ENCODE peak calls at places on chromosomes 13 and 19, in ten cellular contexts. X is tibial artery, V is transverse colon, D is mammary epithelial cell, T is SJSA1, F is HCT116, C is esophagus muscularis mucosa, Z is Peyer's patch, E is heart right ventricle, Q is right cardiac atrium. H is an unnamed sample.

GRCh38 chr19:48752511-48753365 is at the start of gene FUT1:
- DNase-seq in F (peak; percentile 89), V (peak; percentile 76), Z (peak; percentile 80), E (peak; percentile 78), D (peak; percentile 97), Q (peak; percentile 91), X (no peak), C (no peak), T (no peak), H (peak; percentile 47)

GRCh38 chr13:50080158-50080855 is 65.1 kb downstream of the KCNRG start:
- DNase-seq in E (no peak), C (no peak), F (no peak), X (peak; percentile 65), V (peak; percentile 30), D (peak; percentile 50), Q (peak; percentile 37), T (peak; percentile 66), Z (peak; percentile 59), H (peak; percentile 63)

GRCh38 chr13:73220966-73221720 is 162.3 kb downstream of the KLF5 start:
- DNase-seq in Q (no peak), F (no peak), V (peak; percentile 39), Z (peak; percentile 77), X (no peak), C (no peak), D (peak; percentile 48), T (no peak), E (no peak), H (no peak)

GRCh38 chr19:40590464-40591265 is 10.5 kb upstream of the LTBP4 start:
- DNase-seq in V (no peak), D (no peak), E (no peak), T (no peak), C (no peak), F (no peak), Q (peak; percentile 34), X (no peak), Z (no peak), H (no peak)

GRCh38 chr13:110541526-110541920 is 20.0 kb downstream of the RAB20 start:
- DNase-seq in F (no peak), C (no peak), Q (peak; percentile 47), X (no peak), T (no peak), E (no peak), D (no peak), V (no peak), Z (no peak), H (peak; percentile 46)

GRCh38 chr13:73194310-73194709 is 135.5 kb downstream of the KLF5 start:
- DNase-seq in Z (peak; percentile 61), Q (no peak), F (no peak), E (no peak), T (no peak), C (no peak), V (peak; percentile 46), D (no peak), X (no peak), H (no peak)

GRCh38 chr13:113729329-113730019 is 29.6 kb upstream of the TMEM255B start:
- DNase-seq in C (no peak), D (peak; percentile 14), V (no peak), Z (no peak), T (no peak), X (no peak), F (no peak), Q (peak; percentile 71), E (no peak), H (no peak)

GRCh38 chr13:105587786-105588185 is 947.7 kb downstream of the EFNB2 start:
- DNase-seq in D (peak; percentile 84), Z (no peak), Q (no peak), C (no peak), X (no peak), T (no peak), E (no peak), F (peak; percentile 66), V (no peak), H (no peak)

GRCh38 chr19:48631254-48631653 is 5.9 kb downstream of the DBP start:
- DNase-seq in Z (no peak), X (no peak), D (no peak), Q (no peak), F (no peak), E (no peak), V (no peak), C (no peak), T (no peak), H (no peak)

GRCh38 chr13:74114202-74114601 is 20.0 kb downstream of the KLF12 start:
- DNase-seq in E (no peak), F (no peak), C (no peak), Z (no peak), V (no peak), Q (no peak), T (peak; percentile 57), X (no peak), D (peak; percentile 9), H (no peak)

GRCh38 chr13:103976371-103976770 is 910.2 kb upstream of the SLC10A2 start:
- DNase-seq in X (no peak), V (no peak), T (no peak), Z (no peak), D (no peak), C (no peak), Q (no peak), F (no peak), E (no peak), H (no peak)

GRCh38 chr13:87536499-87536898 is 134.7 kb upstream of the SLITRK5 start:
- DNase-seq in T (no peak), F (no peak), C (no peak), Z (no peak), V (no peak), X (no peak), D (no peak), E (no peak), Q (no peak), H (no peak)

GRCh38 chr19:4575267-4575793 is 15.8 kb upstream of the SEMA6B start:
- DNase-seq in C (no peak), Z (no peak), Q (peak; percentile 83), E (peak; percentile 70), F (no peak), X (no peak), T (peak; percentile 95), D (peak; percentile 69), V (no peak), H (peak; percentile 49)

GRCh38 chr19:11581740-11582139 is 4.3 kb upstream of the ACP5 start:
- DNase-seq in T (no peak), V (peak; percentile 25), D (no peak), F (no peak), C (no peak), Q (no peak), E (no peak), X (no peak), Z (peak; percentile 86), H (no peak)

GRCh38 chr13:51814825-51815650 is 11.1 kb upstream of the DHRS12 start:
- DNase-seq in C (no peak), E (no peak), Z (peak; percentile 91), D (peak; percentile 67), V (peak; percentile 83), T (peak; percentile 76), X (no peak), Q (peak; percentile 78), F (peak; percentile 60), H (peak; percentile 72)

GRCh38 chr19:16442386-16443276 is 29.1 kb downstream of the EPS15L1 start:
- DNase-seq in D (no peak), E (peak; percentile 57), C (no peak), F (no peak), Z (peak; percentile 65), Q (peak; percentile 85), V (peak; percentile 81), X (no peak), T (no peak), H (no peak)
- H3K27ac ChIP-seq in D (no peak overlapping the region), E (peak overlapping the region; percentile 55), C (peak overlapping the region; percentile 65), F (no peak overlapping the region), Z (peak overlapping the region; percentile 82), Q (peak overlapping the region; percentile 31), V (peak overlapping the region; percentile 73), X (no peak overlapping the region), T (no peak overlapping the region), H (peak overlapping the region; percentile 84)

GRCh38 chr19:19459707-19460251 is 54.3 kb downstream of the GATAD2A start:
- DNase-seq in X (no peak), T (peak; percentile 22), D (no peak), Q (peak; percentile 76), V (peak; percentile 54), Z (peak; percentile 91), F (no peak), E (no peak), C (no peak), H (no peak)
- H3K4me1 ChIP-seq in X (peaks cover 63% of the 10 kb centered on the region), T (peaks cover 28% of the 10 kb centered on the region), D (peaks cover 54% of the 10 kb centered on the region), Q (peaks cover 44% of the 10 kb centered on the region), V (peaks cover 53% of the 10 kb centered on the region), Z (peaks cover 57% of the 10 kb centered on the region), F (peaks cover 17% of the 10 kb centered on the region), E (peaks cover 72% of the 10 kb centered on the region), C (peaks cover 80% of the 10 kb centered on the region), H (peaks cover 51% of the 10 kb centered on the region)

GRCh38 chr19:1073956-1074511 is 7.1 kb downstream of the ARHGAP45 start:
- DNase-seq in X (no peak), D (no peak), E (no peak), T (no peak), Q (no peak), F (no peak), V (no peak), C (no peak), Z (no peak), H (no peak)
- H3K27ac ChIP-seq in X (no peak overlapping the region), D (no peak overlapping the region), E (peak overlapping the region; percentile 81), T (no peak overlapping the region), Q (no peak overlapping the region), F (peak overlapping the region; percentile 50), V (peak overlapping the region; percentile 69), C (no peak overlapping the region), Z (peak overlapping the region; percentile 90), H (no peak overlapping the region)

DNA sequence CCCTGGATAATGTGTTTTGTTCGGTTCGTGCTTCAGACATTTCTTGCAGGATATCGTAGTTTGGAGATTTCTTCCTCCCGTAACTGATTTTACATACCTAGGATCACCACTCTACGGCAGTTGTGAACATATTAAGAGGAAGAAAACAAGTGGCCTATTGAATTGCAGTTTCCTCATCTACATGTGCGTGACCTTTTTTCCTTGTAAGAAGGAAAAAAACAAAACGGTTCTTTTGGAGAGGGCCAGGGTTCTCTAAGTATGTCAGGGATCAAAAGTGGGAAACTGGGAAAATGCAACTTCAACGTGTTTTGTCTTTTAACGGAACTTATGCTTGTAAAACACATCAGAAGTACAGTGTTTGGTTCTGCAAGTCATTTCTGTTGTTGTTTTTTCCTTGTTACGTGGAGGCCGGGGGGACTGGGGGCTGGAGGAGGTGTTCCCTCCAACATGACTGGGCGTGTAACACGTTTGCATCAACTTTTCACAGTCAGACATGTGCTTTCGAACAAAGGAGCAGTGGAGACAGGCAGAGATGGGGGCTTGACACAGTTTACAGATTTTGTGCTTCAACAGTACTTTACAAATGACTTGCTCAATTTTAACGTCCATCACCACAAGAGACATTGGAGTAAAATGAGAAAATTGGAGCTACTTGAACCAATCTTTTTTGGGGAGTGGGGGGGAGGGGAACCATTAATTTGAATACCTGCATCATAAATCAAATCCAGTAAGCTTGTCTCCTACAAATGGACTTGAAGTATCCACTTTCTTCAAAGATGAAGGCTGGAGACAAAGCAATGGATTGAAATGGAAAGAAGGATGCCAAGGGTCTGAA is 3.8 kb downstream of the ZC3H4 start:
- DNase-seq in V (peak; percentile 56), D (peak; percentile 50), C (no peak), E (no peak), T (peak; percentile 56), F (no peak), Z (peak; percentile 69), X (no peak), Q (no peak), H (peak; percentile 61)
- H3K4me1 ChIP-seq in V (peaks cover 55% of the 10 kb centered on the region), D (peaks cover 38% of the 10 kb centered on the region), C (peaks cover 70% of the 10 kb centered on the region), E (peaks cover 65% of the 10 kb centered on the region), T (peaks cover 48% of the 10 kb centered on the region), F (peaks cover 47% of the 10 kb centered on the region), Z (no peaks in the 10 kb centered on the region), X (peaks cover 38% of the 10 kb centered on the region), Q (peaks cover 5% of the 10 kb centered on the region), H (peaks cover 33% of the 10 kb centered on the region)